ENCODE peak calls at places on chromosomes 5 and 9, in five cellular contexts. Z is fibroblast of lung, D is neural progenitor cell, O is lung, I is colonic mucosa. S is an unnamed sample.

GRCh38 chr9:3398232-3398648 is 127.6 kb downstream of the RFX3 start:
- DNase-seq in D (no peak), Z (no peak), I (no peak), O (no peak), S (no peak)

GRCh38 chr5:96829336-96829735 is 21.6 kb upstream of the ERAP1 start:
- DNase-seq in D (no peak), O (no peak), Z (no peak), I (no peak), S (no peak)

GRCh38 chr9:113602126-113603119 is 138.9 kb downstream of the RGS3 start:
- DNase-seq in D (peak; percentile 64), I (peak; percentile 65), O (peak; percentile 69), Z (peak; percentile 72), S (peak; percentile 89)

GRCh38 chr5:159504857-159505304 is 174.6 kb upstream of the IL12B start:
- DNase-seq in D (no peak), O (peak; percentile 86), I (peak; percentile 24), Z (peak; percentile 74), S (peak; percentile 61)

GRCh38 chr5:14706615-14707021 is 42.1 kb downstream of the OTULIN start:
- DNase-seq in D (no peak), Z (peak; percentile 62), O (no peak), I (no peak), S (no peak)

GRCh38 chr9:103627731-103628130 is 466.4 kb upstream of the SMC2 start:
- DNase-seq in I (no peak), O (no peak), Z (no peak), D (no peak), S (no peak)

GRCh38 chr9:27085456-27085855 is 23.6 kb upstream of the TEK start:
- DNase-seq in O (no peak), D (no peak), Z (no peak), I (no peak), S (no peak)

GRCh38 chr5:50352390-50352789 is 88.7 kb downstream of the EMB start:
- DNase-seq in O (no peak), I (no peak), Z (no peak), D (no peak), S (no peak)

GRCh38 chr5:159567461-159567860 is 237.2 kb upstream of the IL12B start:
- DNase-seq in Z (no peak), O (no peak), I (no peak), D (no peak), S (no peak)

GRCh38 chr5:2780421-2781171 is 29.1 kb upstream of the IRX2 start:
- DNase-seq in O (peak; percentile 91), D (no peak), I (no peak), Z (no peak), S (no peak)

GRCh38 chr9:134130503-134131375 is 5.1 kb upstream of the WDR5 start:
- DNase-seq in D (peak; percentile 90), O (peak; percentile 89), I (no peak), Z (peak; percentile 27), S (no peak)

GRCh38 chr9:114205171-114206015 is 50.1 kb downstream of the COL27A1 start:
- DNase-seq in I (no peak), O (no peak), Z (no peak), D (no peak), S (no peak)

GRCh38 chr5:134242146-134242545 is 16.3 kb upstream of the PPP2CA start:
- DNase-seq in O (no peak), Z (peak; percentile 97), D (no peak), I (no peak), S (no peak)

GRCh38 chr5:146368137-146368536 is 29.5 kb downstream of the POU4F3 start:
- DNase-seq in Z (no peak), I (no peak), D (no peak), O (no peak), S (no peak)

GRCh38 chr5:41790038-41790776 is 80.0 kb downstream of the OXCT1 start:
- DNase-seq in O (no peak), I (no peak), D (no peak), Z (peak; percentile 49), S (no peak)

GRCh38 chr5:179777909-179778308 is 15.9 kb upstream of the LTC4S start:
- DNase-seq in Z (no peak), I (no peak), O (no peak), D (no peak), S (no peak)

GRCh38 chr5:44987026-44987425 is 178.3 kb downstream of the MRPS30 start:
- DNase-seq in Z (no peak), I (no peak), O (no peak), D (no peak), S (no peak)
- H3K9me3 ChIP-seq in Z (no peaks in the 10 kb centered on the region), I (no peaks in the 10 kb centered on the region), O (peaks cover 10% of the 10 kb centered on the region), D (peaks cover 6% of the 10 kb centered on the region), S (peaks cover 40% of the 10 kb centered on the region)

GRCh38 chr5:35339616-35340100 is 109.4 kb upstream of the PRLR start:
- DNase-seq in O (no peak), I (no peak), Z (no peak), D (no peak), S (no peak)

GRCh38 chr5:35342664-35343063 is 112.4 kb upstream of the PRLR start:
- DNase-seq in Z (no peak), D (no peak), I (no peak), O (no peak), S (no peak)

GRCh38 chr5:35341189-35341588 is 110.9 kb upstream of the PRLR start:
- DNase-seq in O (no peak), D (no peak), Z (no peak), I (no peak), S (no peak)

GRCh38 chr5:35345222-35345621 is 114.9 kb upstream of the PRLR start:
- DNase-seq in Z (peak; percentile 4), O (no peak), I (no peak), D (no peak), S (no peak)
- TF ChIP-seq CTCF in Z (no peak), O (no peak), I (no peak), D (peak; percentile 11), S (no peak)

DNA sequence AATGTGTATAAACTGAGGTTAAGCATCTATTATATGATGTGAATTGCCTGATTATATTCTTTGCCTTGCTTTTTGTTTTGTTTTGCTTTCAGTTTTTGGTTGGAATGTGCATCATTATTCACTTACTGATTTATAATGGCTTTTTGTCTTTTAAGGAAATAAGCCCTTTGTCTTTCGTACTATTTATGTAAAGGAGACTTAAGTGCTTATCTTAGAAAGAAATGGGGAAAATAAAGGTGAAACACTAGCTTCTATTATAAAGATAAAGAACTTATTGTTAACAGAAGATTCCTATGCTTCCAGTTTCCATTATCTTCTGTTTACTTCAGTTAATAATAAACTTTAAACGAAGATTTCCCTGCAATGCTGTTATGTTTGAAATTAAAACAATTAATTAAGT is 23.3 kb downstream of the COX7C start:
- DNase-seq in I (no peak), O (no peak), Z (no peak), D (no peak), S (no peak)
- H3K4me1 ChIP-seq in I (no peaks in the 10 kb centered on the region), O (no peaks in the 10 kb centered on the region), Z (no peaks in the 10 kb centered on the region), D (peaks cover 29% of the 10 kb centered on the region), S (no peaks in the 10 kb centered on the region)

GRCh38 chr9:135648494-135649410 is 9.4 kb upstream of the GLT6D1 start:
- DNase-seq in I (no peak), O (no peak), D (peak; percentile 60), Z (no peak), S (no peak)
- H3K9me3 ChIP-seq in I (peaks cover 5% of the 10 kb centered on the region), O (peaks cover 22% of the 10 kb centered on the region), D (peaks cover 4% of the 10 kb centered on the region), Z (no peaks in the 10 kb centered on the region), S (peaks cover 41% of the 10 kb centered on the region)

DNA sequence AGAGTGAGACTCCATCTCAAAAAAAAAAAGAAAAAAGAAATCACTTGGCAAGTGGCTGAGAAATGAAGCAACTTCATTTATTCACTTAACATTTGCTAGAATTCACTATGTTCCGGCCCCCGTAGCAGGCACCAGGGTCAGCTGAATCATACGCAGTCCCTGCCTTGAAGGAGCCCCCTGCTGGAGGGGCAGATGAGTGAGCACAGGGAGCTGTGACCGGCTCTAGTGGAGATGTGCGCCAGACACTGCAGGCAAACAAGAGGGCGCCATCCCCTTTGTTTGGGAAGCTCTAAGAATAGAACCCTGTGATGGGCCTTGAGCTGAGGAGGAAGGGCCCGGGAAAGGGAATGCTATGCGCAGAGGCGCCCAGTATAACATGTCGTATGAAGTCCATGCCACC is 20.2 kb upstream of the RPL26L1 start:
- DNase-seq in D (peak; percentile 50), O (no peak), Z (peak; percentile 30), I (no peak), S (no peak)
- TF ChIP-seq CTCF in D (peak; percentile 45), O (no peak), Z (peak; percentile 30), I (no peak), S (peak; percentile 22)

DNA sequence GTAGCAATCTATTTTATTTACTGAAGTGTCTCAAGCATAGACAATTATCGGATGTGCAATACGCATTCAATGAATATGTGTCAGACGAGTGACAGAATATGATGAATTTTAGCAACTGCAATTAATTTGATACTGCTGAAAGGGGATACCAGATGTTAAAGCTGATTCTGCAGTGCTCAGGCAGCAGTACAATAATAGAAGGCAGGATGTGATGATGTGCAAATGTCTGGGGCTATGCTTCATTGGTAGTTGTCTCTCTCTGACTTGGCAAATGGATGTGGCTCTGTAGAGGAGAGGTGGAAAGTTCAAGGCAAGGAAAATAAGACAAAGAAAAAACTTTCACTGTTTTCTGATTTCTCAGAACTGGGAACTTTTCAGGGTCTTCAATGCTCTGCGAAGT is 721.2 kb downstream of the CDH18 start:
- DNase-seq in Z (no peak), D (no peak), O (no peak), I (no peak), S (no peak)
- H3K4me1 ChIP-seq in Z (no peaks in the 10 kb centered on the region), D (no peaks in the 10 kb centered on the region), O (no peaks in the 10 kb centered on the region), I (no peaks in the 10 kb centered on the region), S (no peaks in the 10 kb centered on the region)

DNA sequence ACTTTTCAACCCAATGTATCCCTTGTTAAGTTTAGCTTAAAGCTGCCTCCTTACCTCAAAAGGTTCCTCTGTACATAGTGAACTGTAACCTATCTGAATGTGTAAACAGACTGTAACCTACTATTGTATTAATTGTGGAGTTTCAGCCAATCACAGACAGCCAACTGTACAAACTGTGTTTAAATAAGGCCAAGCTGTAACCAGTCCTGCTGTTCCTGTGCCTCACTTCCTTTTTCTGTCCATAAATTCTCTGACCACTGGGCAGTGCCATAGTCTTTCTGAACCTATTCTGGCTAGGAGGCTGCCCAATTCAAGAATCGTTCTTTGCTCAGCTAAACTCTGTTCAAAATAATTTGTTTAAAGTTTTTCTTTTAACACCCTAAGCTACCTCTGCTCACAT is 74.7 kb upstream of the DAPK1 start:
- DNase-seq in Z (peak; percentile 5), I (no peak), D (no peak), O (no peak), S (no peak)
- H3K9me3 ChIP-seq in Z (no peaks in the 10 kb centered on the region), I (no peaks in the 10 kb centered on the region), D (no peaks in the 10 kb centered on the region), O (no peaks in the 10 kb centered on the region), S (peaks cover 12% of the 10 kb centered on the region)

GRCh38 chr5:119945696-119946095 is 316.3 kb downstream of the FAM170A start:
- DNase-seq in D (no peak), I (no peak), O (no peak), Z (peak; percentile 27), S (no peak)

GRCh38 chr5:119943148-119943547 is 313.8 kb downstream of the FAM170A start:
- DNase-seq in I (no peak), O (no peak), Z (peak; percentile 63), D (no peak), S (no peak)
- TF ChIP-seq CTCF in I (no peak), O (no peak), Z (peak; percentile 29), D (no peak), S (peak; percentile 59)

GRCh38 chr5:150505041-150505511 is 2.9 kb upstream of the NDST1 start:
- DNase-seq in D (no peak), I (no peak), Z (no peak), O (no peak), S (no peak)
- H3K4me1 ChIP-seq in D (peaks cover 48% of the 10 kb centered on the region), I (peaks cover 31% of the 10 kb centered on the region), Z (peaks cover 43% of the 10 kb centered on the region), O (peaks cover 76% of the 10 kb centered on the region), S (no peaks in the 10 kb centered on the region)